ENCODE peak calls at places on chromosome 20, in four cellular contexts. Y, V, Q and J are unnamed samples.

GRCh38 chr20:35742741-35743523 is 872 bp upstream of the RBM39 start:
- DNase-seq in Y (peak; percentile 87), V (peak; percentile 27), Q (no peak), J (peak; percentile 30)

GRCh38 chr20:37741560-37741959 is 47.7 kb downstream of the CTNNBL1 start:
- DNase-seq in Y (no peak), V (no peak), Q (no peak), J (no peak)

GRCh38 chr20:49247792-49248191 is 28.6 kb downstream of the DDX27 start:
- DNase-seq in Y (no peak), V (no peak), Q (no peak), J (no peak)

GRCh38 chr20:47274449-47275108 is 81.9 kb downstream of the ZMYND8 start:
- DNase-seq in Y (no peak), V (peak; percentile 18), Q (no peak), J (no peak)

GRCh38 chr20:51565741-51566140 is 23.2 kb upstream of the NFATC2 start:
- DNase-seq in Y (no peak), V (no peak), Q (no peak), J (no peak)

GRCh38 chr20:12924126-12924525 is 84.6 kb upstream of the SPTLC3 start:
- DNase-seq in Y (no peak), V (no peak), Q (no peak), J (no peak)

GRCh38 chr20:10467985-10468845 is 33.1 kb downstream of the SLX4IP start:
- DNase-seq in Y (no peak), V (no peak), Q (no peak), J (no peak)

GRCh38 chr20:9241232-9241692 is 172.4 kb downstream of the PLCB4 start:
- DNase-seq in Y (no peak), V (peak; percentile 10), Q (no peak), J (no peak)

GRCh38 chr20:51221791-51222408 is 199.0 kb upstream of the KCNG1 start:
- DNase-seq in Y (no peak), V (no peak), Q (no peak), J (peak; percentile 91)

GRCh38 chr20:23320317-23320716 is 30.3 kb upstream of the NXT1 start:
- DNase-seq in Y (no peak), V (no peak), Q (no peak), J (no peak)

GRCh38 chr20:1588166-1588868 is 30.8 kb upstream of the SIRPD start:
- DNase-seq in Y (no peak), V (peak; percentile 55), Q (no peak), J (no peak)

GRCh38 chr20:7248392-7248992 is 481.0 kb downstream of the BMP2 start:
- DNase-seq in Y (no peak), V (no peak), Q (no peak), J (no peak)

DNA sequence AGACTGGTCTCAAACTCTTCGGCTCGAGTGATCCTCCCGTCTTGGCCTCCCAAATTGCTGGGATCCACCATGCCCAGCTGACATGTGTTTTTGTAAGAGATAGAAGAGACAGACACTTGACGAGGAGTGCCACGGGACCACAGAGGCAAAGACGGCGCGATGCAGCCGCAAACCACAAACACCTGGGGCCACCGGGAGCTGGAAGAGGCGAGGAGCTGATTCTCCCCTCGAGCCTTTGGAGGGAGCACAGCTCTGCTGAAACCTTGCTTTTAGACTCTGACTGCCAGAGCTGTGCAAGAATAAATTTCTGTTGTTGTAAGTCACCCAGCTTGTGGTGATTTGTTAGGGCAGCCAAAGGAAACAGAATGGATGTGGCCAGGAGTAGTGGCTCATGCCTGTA is 46.9 kb downstream of the TFAP2C start:
- DNase-seq in Y (peak; percentile 16), V (no peak), Q (no peak), J (no peak)
- H3K4me1 ChIP-seq in Y (no peaks in the 10 kb centered on the region), V (no peaks in the 10 kb centered on the region), Q (no peaks in the 10 kb centered on the region), J (no peaks in the 10 kb centered on the region)

GRCh38 chr20:63312690-63313348 is 19.8 kb downstream of the COL20A1 start:
- DNase-seq in Y (no peak), V (no peak), Q (no peak), J (no peak)
- TF ChIP-seq CTCF in Y (no peak), V (no peak), Q (no peak), J (no peak)

GRCh38 chr20:31476313-31476623 is 1.2 kb downstream of the REM1 start:
- DNase-seq in Y (no peak), V (no peak), Q (no peak), J (no peak)

GRCh38 chr20:31475472-31476312 is 604 bp downstream of the REM1 start:
- DNase-seq in Y (no peak), V (no peak), Q (no peak), J (peak; percentile 46)

GRCh38 chr20:31475032-31475431 is at the start of the genes DEFB124 and REM1:
- DNase-seq in Y (no peak), V (no peak), Q (peak; percentile 25), J (peak; percentile 78)

GRCh38 chr20:31474097-31474436 is 860 bp downstream of the DEFB124 start:
- DNase-seq in Y (peak; percentile 73), V (no peak), Q (no peak), J (no peak)

DNA sequence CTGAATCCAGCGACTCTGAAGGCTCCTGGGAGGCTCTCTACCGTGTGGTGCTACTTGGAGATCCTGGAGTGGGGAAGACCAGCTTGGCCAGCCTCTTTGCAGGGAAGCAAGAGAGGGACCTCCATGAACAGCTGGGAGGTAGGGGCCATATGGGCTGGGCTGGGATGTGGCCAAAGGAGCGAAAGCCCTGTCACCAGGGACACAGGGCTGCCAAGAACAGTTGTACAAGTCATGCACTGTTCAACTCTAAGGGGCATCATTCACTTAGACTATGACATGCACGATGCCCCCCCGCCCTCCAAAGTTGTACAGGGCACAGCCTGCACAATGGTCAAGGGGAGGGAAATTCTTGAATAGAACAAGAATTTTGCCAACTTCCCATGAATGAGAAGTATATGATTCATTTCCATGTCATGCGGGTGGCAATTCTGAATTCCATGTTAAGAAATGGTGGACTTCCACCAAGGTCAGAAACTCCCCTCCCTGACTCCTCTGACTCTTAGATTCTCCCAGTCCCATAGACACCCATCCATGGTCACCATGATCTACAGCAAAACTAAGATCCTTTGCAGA is 1.6 kb downstream of the REM1 start:
- DNase-seq in Y (no peak), V (no peak), Q (no peak), J (no peak)
- H3K9me3 ChIP-seq in Y (no peaks in the 10 kb centered on the region), V (no peaks in the 10 kb centered on the region), Q (no peaks in the 10 kb centered on the region), J (peaks cover 33% of the 10 kb centered on the region)

DNA sequence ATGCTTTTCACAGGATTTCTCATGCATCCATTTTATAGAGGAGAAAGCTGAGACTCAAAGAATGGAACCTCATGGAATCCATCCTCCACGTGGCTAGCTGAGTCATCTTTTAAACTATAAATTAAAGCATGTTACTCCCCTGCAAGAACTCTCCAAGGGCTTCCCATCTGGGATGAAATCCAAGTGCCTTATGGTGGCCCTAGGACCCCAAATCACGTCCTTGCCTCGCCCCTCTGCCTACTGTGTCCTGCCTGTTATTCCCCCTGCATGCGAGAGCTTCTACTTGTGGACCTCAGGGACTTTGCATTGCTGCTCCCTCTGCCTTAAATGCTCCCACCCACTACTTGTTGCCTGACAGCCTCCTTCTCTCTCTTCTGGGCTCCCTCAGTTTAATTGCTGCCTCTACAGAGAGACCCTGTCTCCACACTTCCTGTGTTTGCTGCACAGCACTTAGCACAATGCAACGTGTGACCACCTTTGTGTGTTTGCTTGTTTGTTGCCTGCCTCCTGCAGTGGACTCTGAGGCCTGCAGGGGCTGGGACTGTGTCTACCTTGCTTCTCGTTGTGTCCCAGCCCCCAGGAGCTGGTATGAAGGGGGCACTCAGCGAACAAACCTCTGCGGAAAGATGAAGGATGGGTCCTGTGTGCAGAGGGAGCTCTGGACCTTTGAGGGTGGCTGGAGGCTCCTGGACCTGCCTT is 39.4 kb downstream of the TOX2 start:
- DNase-seq in Y (no peak), V (no peak), Q (no peak), J (peak; percentile 63)
- H3K4me1 ChIP-seq in Y (peaks cover 30% of the 10 kb centered on the region), V (peaks cover 9% of the 10 kb centered on the region), Q (peaks cover 7% of the 10 kb centered on the region), J (no peaks in the 10 kb centered on the region)